ENCODE peak calls at places on chromosomes 2 and 18, in ten cellular contexts. I is body of pancreas; U is CD8-positive, alpha-beta T cell; R is ovary; E is gastrocnemius medialis; A is left ventricle myocardium inferior; F is fibroblast of lung; S is OCI-LY7; P is heart left ventricle; Z is Peyer's patch. B is an unnamed sample. For H3K4me1 and H3K9me3, the result is how much of the 10 kb centered on the place peaks cover.

GRCh38 chr2:138453815-138454214 is 47.8 kb upstream of the SPOPL start:
- DNase-seq in Z (no peak), F (no peak), R (no peak), U (no peak), E (no peak), A (no peak), I (no peak), P (no peak), S (no peak), B (no peak)

GRCh38 chr2:168189835-168190426 is 57.5 kb downstream of the STK39 start:
- DNase-seq in S (no peak), Z (peak), P (no peak), U (no peak), R (no peak), E (no peak), I (no peak), F (peak), A (no peak), B (no peak)

GRCh38 chr18:76518543-76519155 is 23.6 kb upstream of the ZNF516 start:
- DNase-seq in I (no peak), E (no peak), R (peak), U (no peak), F (peak), Z (peak), S (no peak), A (peak), P (peak), B (no peak)

GRCh38 chr2:242031481-242032019 is 162.0 kb downstream of the RTP5 start:
- DNase-seq in P (no peak), E (no peak), Z (peak), A (no peak), F (peak), R (no peak), U (peak), I (no peak), S (peak), B (peak)

GRCh38 chr18:75009296-75009695 is 199.6 kb downstream of the PTGR3 start:
- DNase-seq in S (no peak), R (no peak), A (no peak), Z (no peak), F (no peak), P (no peak), U (no peak), E (no peak), I (no peak), B (no peak)

GRCh38 chr2:73818296-73818695 is 10.5 kb upstream of the STAMBP start:
- DNase-seq in F (no peak), U (no peak), I (no peak), A (no peak), P (no peak), Z (no peak), S (no peak), E (no peak), R (no peak), B (no peak)

GRCh38 chr2:37575780-37576179 is 95.7 kb downstream of the CDC42EP3 start:
- DNase-seq in U (no peak), Z (no peak), I (no peak), E (no peak), A (no peak), S (no peak), F (no peak), R (no peak), P (no peak), B (no peak)

GRCh38 chr18:28801876-28802275 is 624.9 kb upstream of the CDH2 start:
- DNase-seq in A (no peak), P (no peak), F (no peak), I (no peak), Z (no peak), R (no peak), U (no peak), E (no peak), S (no peak), B (no peak)

DNA sequence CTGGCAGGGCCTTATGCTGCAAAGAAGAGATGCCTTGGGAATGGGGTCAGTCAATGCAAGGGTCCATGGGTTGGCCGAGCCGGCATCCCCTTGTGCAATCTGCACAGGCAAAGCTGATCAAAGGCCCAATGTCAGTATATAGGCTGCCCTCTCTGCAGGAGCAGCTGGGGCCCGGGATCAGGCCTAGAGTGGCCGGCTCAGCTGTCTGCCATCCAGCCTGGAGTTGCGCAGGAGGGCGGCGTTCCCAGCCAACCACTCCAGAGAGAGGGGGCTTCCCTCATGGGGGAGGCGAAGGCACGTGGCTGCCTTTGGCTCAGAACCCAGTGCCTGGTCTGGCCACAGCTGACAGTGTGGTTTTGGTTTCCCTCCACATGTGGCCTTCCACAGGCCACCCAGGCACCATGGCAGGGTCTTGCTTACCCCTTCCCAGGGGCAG is 3.9 kb downstream of the INPP5D start:
- DNase-seq in F (no peak), P (no peak), A (no peak), E (no peak), Z (peak), U (no peak), I (no peak), S (no peak), R (no peak), B (no peak)
- H3K4me3 ChIP-seq in F (no peak), P (no peak), A (no peak), E (no peak), Z (peak), U (peak), I (no peak), S (peak), R (no peak), B (peak)

GRCh38 chr18:78296152-78296551 is 683.5 kb upstream of the SALL3 start:
- DNase-seq in E (no peak), U (no peak), I (no peak), Z (no peak), A (no peak), R (no peak), S (no peak), P (no peak), F (no peak), B (no peak)
- H3K4me1 ChIP-seq in E (under half), U (under half), I (under half), Z (under half), A (under half), R (under half), S (under half), P (under half), F (under half), B (under half)

DNA sequence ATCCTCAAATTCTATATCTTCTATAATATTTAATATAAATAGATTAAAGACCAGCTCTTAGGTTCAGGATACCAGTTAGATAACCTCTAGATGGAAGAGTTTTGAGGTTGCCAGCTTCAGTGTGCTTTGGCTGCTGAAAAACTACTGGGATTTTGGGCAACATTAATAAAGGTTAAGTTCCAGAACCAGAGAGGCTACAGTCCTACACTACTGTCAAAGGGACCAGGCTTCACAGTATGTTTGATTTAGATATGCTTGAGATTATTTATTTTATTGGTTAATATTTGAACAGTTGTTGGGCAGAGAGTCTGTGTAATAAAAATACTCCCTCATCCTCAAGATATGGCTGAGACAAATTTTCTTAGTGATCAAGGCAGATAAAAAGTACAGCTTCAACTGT is 19.6 kb upstream of the TMEM17 start:
- DNase-seq in U (no peak), F (no peak), E (no peak), S (no peak), I (no peak), P (no peak), Z (no peak), A (no peak), R (no peak), B (no peak)
- H3K9me3 ChIP-seq in U (under half), F (under half), E (under half), S (under half), I (under half), P (under half), Z (under half), A (under half), R (under half), B (under half)

GRCh38 chr2:182915369-182916326 is 49.2 kb upstream of the FRZB start:
- DNase-seq in Z (no peak), U (no peak), E (peak), A (no peak), P (peak), F (peak), I (no peak), S (no peak), R (no peak), B (no peak)
- H3K4me3 ChIP-seq in Z (no peak), U (no peak), E (no peak), A (no peak), P (no peak), F (no peak), I (no peak), S (no peak), R (no peak), B (no peak)

GRCh38 chr2:97741251-97741650 is 27.9 kb downstream of the ZAP70 start:
- DNase-seq in E (peak), Z (no peak), P (no peak), F (no peak), R (no peak), A (peak), S (no peak), I (no peak), U (no peak), B (peak)
- H3K4me1 ChIP-seq in E (under half), Z (under half), P (under half), F (under half), R (under half), A (under half), S (under half), I (under half), U (under half), B (half or more)

DNA sequence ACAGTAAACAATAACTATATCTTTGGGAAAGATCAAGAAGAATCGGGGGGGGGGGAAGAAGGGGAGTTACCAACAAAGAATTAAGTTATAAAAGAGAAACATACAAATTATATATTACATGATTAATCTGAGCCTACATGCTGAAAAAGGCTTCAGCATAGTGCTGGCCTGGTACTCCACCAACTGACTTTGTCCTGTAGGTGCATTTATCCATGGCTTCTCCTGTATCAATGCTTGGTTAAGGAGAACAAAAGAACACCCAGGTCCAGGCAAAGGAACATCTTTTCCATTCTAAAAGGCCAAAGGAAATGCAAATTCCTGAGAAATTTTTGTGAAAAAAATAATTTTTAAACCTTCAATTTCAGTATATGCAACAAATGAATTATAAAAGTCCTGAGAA is 24.2 kb downstream of the RPRD1A start:
- DNase-seq in Z (no peak), R (no peak), U (no peak), I (no peak), A (no peak), S (no peak), E (no peak), P (no peak), F (no peak), B (no peak)
- H3K9me3 ChIP-seq in Z (under half), R (under half), U (under half), I (under half), A (under half), S (under half), E (under half), P (under half), F (under half), B (under half)

GRCh38 chr2:170922683-170923494 is 6.2 kb upstream of the GORASP2 start:
- DNase-seq in F (no peak), P (no peak), Z (no peak), E (no peak), R (no peak), U (no peak), I (no peak), A (no peak), S (no peak), B (no peak)
- H3K4me3 ChIP-seq in F (no peak), P (no peak), Z (no peak), E (no peak), R (no peak), U (no peak), I (no peak), A (no peak), S (no peak), B (no peak)

DNA sequence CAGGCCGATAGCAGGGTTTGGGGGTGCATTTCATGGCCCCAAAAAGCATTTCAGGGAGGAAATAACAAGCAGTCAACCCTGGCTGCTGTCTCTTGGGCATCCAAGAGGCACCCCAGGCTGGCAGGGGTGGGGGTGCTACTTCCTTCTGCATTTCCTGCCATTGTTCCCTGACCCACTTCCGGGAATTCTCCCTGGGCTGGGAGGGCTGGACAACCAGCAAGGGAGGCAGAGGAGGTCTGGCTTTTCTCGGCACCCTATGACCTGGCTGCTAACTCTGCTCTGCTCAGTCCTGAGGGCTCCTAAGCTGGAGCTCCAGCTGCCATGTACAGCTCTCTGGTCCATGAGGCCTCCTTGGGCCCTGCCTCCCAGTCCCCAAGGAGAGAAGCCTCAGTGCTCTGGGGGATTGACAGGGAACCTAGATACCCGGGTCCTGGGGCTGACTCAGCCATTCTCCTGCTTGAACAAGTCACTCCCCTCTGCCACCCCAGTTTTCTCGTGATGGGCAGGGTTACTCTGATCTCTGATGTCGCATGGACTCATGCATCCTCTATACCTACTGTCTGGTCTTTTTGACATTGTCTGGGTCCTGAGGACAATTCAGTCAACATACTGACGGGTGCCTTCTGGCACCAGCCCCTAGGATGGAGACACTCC is 47.2 kb downstream of the DYSF start:
- DNase-seq in P (peak), F (no peak), S (no peak), U (no peak), Z (no peak), E (no peak), A (peak), R (no peak), I (no peak), B (no peak)
- H3K4me1 ChIP-seq in P (half or more), F (under half), S (under half), U (under half), Z (under half), E (half or more), A (half or more), R (under half), I (under half), B (under half)

DNA sequence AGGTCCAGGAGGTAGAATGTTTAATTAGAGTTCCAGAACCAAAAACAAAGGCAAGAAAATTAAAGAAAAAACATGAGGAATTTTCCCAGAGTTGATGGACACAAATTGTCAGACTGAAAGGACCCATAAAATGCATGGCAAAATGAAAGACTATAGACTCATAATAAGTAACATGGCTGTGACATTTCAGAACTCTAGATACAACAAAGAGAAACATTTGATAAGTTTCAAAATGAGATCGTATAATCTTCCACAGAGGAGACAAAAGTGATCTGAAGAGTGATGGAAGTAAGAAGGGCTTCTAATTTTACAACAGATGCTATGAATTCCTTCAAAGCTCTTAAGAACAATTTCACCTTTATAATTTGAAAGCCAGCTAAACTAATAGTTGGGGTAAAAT is 20.4 kb downstream of the ORC4 start:
- DNase-seq in Z (no peak), U (no peak), A (no peak), E (no peak), I (no peak), S (no peak), R (no peak), F (no peak), P (no peak), B (no peak)
- H3K9me3 ChIP-seq in Z (under half), U (under half), A (under half), E (under half), I (under half), S (under half), R (under half), F (under half), P (under half), B (under half)

DNA sequence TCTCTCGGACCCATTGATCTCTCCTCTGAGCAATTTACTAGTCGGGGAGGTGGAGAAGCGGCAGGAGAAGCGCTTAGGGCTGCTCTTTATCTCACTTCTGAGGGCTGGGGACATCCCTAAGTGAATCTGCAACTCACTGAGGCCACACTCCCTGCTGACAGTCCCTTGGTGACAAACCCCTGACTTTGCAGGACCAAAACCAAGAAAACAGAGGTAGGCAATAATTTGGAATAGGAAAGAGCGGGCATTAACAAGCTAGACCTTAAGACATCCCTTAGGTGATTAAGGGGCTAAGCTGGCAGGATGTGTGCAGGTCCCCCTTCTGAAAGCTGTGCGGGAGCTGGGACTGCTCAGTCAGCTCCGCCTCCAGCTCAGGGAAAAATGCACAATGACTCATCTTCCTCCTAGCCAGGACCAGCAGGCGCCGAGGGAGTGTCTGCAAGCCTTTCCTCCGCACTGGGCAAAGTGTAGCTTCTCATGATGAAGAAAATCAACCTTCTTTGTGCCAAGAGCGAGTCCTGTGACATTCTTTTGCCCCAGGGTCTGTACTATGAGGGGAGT is 63.3 kb downstream of the BOD1L2 start:
- DNase-seq in U (no peak), F (peak), A (peak), E (no peak), I (peak), R (no peak), S (no peak), P (peak), Z (peak), B (no peak)
- H3K4me3 ChIP-seq in U (no peak), F (no peak), A (peak), E (no peak), I (no peak), R (no peak), S (no peak), P (peak), Z (no peak), B (no peak)

B was measured in CD8-positive, alpha-beta memory T cell.